ENCODE peak calls at places on chromosome 19, in ten cellular contexts. M is AG04450, P is foreskin keratinocyte, W is colonic mucosa, J is upper lobe of right lung, B is vagina, S is A549, D is pancreas, U is IMR-90, F is A673. A is an unnamed sample.

GRCh38 chr19:55083004-55083850 is 7.6 kb downstream of the EPS8L1 start:
- DNase-seq in M (no peak), S (no peak), J (no peak), B (no peak), D (no peak), F (no peak), P (no peak), W (no peak), U (no peak), A (no peak)

GRCh38 chr19:5352229-5352763 is 11.7 kb upstream of the PTPRS start:
- DNase-seq in S (peak; percentile 41), P (no peak), U (peak; percentile 15), J (no peak), M (no peak), D (no peak), W (no peak), F (peak; percentile 56), B (no peak), A (no peak)

GRCh38 chr19:1055886-1056620 is 10.9 kb upstream of the ARHGAP45 start:
- DNase-seq in U (no peak), J (no peak), W (no peak), P (no peak), D (no peak), M (no peak), B (no peak), S (no peak), F (no peak), A (no peak)

GRCh38 chr19:16261584-16262370 is 62.8 kb upstream of the KLF2 start:
- DNase-seq in S (no peak), F (no peak), W (no peak), D (no peak), U (no peak), M (no peak), P (no peak), B (no peak), J (no peak), A (no peak)

GRCh38 chr19:58097349-58097748 is 682 bp downstream of the ZSCAN18 start:
- DNase-seq in B (no peak), M (no peak), F (no peak), U (no peak), P (no peak), J (peak; percentile 54), S (no peak), D (no peak), W (no peak), A (no peak)

GRCh38 chr19:778910-779653 is 18.2 kb upstream of the PTBP1 start:
- DNase-seq in J (no peak), P (peak; percentile 96), S (peak; percentile 92), W (no peak), M (peak; percentile 85), D (no peak), B (no peak), U (peak; percentile 94), F (peak; percentile 68), A (peak; percentile 65)

GRCh38 chr19:3224346-3225325 is at the start of gene CELF5:
- DNase-seq in B (no peak), F (peak; percentile 73), M (no peak), D (peak; percentile 86), P (no peak), J (peak; percentile 73), U (no peak), W (peak; percentile 40), S (no peak), A (no peak)

GRCh38 chr19:3302755-3303154 is 63.6 kb upstream of the NFIC start:
- DNase-seq in B (no peak), F (peak; percentile 55), S (peak; percentile 68), D (no peak), U (no peak), J (no peak), P (no peak), M (no peak), W (no peak), A (no peak)

GRCh38 chr19:7874080-7874856 is at the start of gene PRR36:
- DNase-seq in U (no peak), P (no peak), F (peak; percentile 58), M (no peak), B (no peak), D (peak; percentile 84), W (no peak), S (peak; percentile 56), J (peak; percentile 89), A (no peak)

GRCh38 chr19:34173145-34173956 is 1.0 kb downstream of the LSM14A start:
- DNase-seq in J (no peak), W (peak; percentile 86), F (peak; percentile 25), P (peak; percentile 68), M (no peak), D (no peak), S (peak; percentile 69), B (no peak), U (peak; percentile 27), A (peak; percentile 16)

GRCh38 chr19:34180273-34180672 is 8.0 kb downstream of the LSM14A start:
- DNase-seq in M (no peak), D (no peak), U (no peak), W (no peak), F (no peak), P (no peak), B (no peak), S (no peak), J (no peak), A (no peak)

GRCh38 chr19:34179066-34179465 is 6.8 kb downstream of the LSM14A start:
- DNase-seq in P (no peak), J (no peak), D (no peak), B (no peak), U (no peak), F (no peak), W (no peak), S (no peak), M (no peak), A (no peak)

GRCh38 chr19:34178276-34178614 is 5.9 kb downstream of the LSM14A start:
- DNase-seq in U (no peak), W (no peak), P (no peak), J (no peak), F (no peak), M (no peak), B (no peak), S (no peak), D (no peak), A (no peak)

GRCh38 chr19:34176581-34176980 is 4.3 kb downstream of the LSM14A start:
- DNase-seq in S (no peak), M (no peak), F (no peak), U (no peak), B (no peak), P (no peak), D (no peak), W (no peak), J (no peak), A (no peak)
- H3K27ac ChIP-seq in S (no peak overlapping the region), M (no peak overlapping the region), F (no peak overlapping the region), U (no peak overlapping the region), B (no peak overlapping the region), P (no peak overlapping the region), D (no peak overlapping the region), W (no peak overlapping the region), J (no peak overlapping the region), A (no peak overlapping the region)

GRCh38 chr19:18152817-18153554 is at the start of gene PIK3R2:
- DNase-seq in D (peak; percentile 100), U (peak; percentile 98), B (no peak), J (peak; percentile 99), S (peak; percentile 97), M (peak; percentile 97), F (peak; percentile 99), P (peak; percentile 95), W (peak; percentile 100), A (peak; percentile 85)

GRCh38 chr19:18153555-18154134 is 682 bp downstream of the PIK3R2 start:
- DNase-seq in D (no peak), S (no peak), W (no peak), P (no peak), F (no peak), U (no peak), J (no peak), M (no peak), B (no peak), A (no peak)

GRCh38 chr19:18149596-18149975 is 3.4 kb upstream of the PIK3R2 start:
- DNase-seq in U (no peak), F (no peak), S (no peak), J (no peak), M (no peak), P (no peak), B (no peak), W (no peak), D (no peak), A (no peak)

GRCh38 chr19:18152444-18152816 is 533 bp upstream of the PIK3R2 start:
- DNase-seq in M (peak; percentile 95), B (no peak), D (peak; percentile 98), F (peak; percentile 98), S (peak; percentile 96), W (peak; percentile 99), U (peak; percentile 96), J (peak; percentile 96), P (peak; percentile 91), A (peak; percentile 49)

GRCh38 chr19:18150776-18151624 is 2.0 kb upstream of the PIK3R2 start:
- DNase-seq in D (no peak), S (no peak), U (no peak), W (no peak), B (no peak), P (no peak), M (no peak), F (no peak), J (no peak), A (no peak)
- H3K27ac ChIP-seq in D (no peak overlapping the region), S (peak overlapping the region; percentile 95), U (peak overlapping the region; percentile 88), W (no peak overlapping the region), B (no peak overlapping the region), P (no peak overlapping the region), M (peak overlapping the region; percentile 94), F (no peak overlapping the region), J (no peak overlapping the region), A (no peak overlapping the region)

GRCh38 chr19:41859213-41859617 is 840 bp upstream of the RPS19 start:
- DNase-seq in S (no peak), W (no peak), M (no peak), B (no peak), U (no peak), D (no peak), F (no peak), J (no peak), P (no peak), A (no peak)
- H3K27ac ChIP-seq in S (peak overlapping the region; percentile 81), W (peak overlapping the region; percentile 97), M (peak overlapping the region; percentile 95), B (no peak overlapping the region), U (peak overlapping the region; percentile 15), D (peak overlapping the region; percentile 95), F (peak overlapping the region; percentile 13), J (peak overlapping the region; percentile 44), P (no peak overlapping the region), A (peak overlapping the region; percentile 91)

DNA sequence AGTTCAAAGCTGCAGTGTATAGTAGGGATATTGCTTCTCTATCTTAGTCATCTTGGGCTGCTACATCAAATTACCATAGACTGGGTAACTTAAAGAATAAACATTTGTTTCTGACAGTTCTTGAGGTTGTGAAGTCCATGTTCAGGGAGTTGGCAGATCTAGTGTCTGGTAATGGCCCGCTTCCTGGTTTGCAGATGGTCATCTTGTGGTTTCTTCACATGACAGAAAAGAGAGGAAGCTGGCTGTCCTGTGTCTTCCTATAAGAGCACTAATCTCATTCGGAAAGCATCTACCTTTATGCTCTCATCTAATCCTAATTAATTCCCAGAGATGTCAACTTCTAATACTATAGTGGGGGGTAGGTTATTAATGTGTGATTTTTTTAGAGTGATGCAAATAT is 6.2 kb downstream of the ZNF763 start:
- DNase-seq in B (no peak), F (no peak), S (no peak), U (no peak), W (no peak), P (no peak), D (no peak), M (no peak), J (no peak), A (no peak)
- H3K27ac ChIP-seq in B (no peak overlapping the region), F (no peak overlapping the region), S (no peak overlapping the region), U (no peak overlapping the region), W (no peak overlapping the region), P (no peak overlapping the region), D (no peak overlapping the region), M (no peak overlapping the region), J (no peak overlapping the region), A (no peak overlapping the region)

GRCh38 chr19:30877591-30878230 is 471.5 kb downstream of the TSHZ3 start:
- DNase-seq in P (no peak), B (no peak), J (peak; percentile 56), S (no peak), M (no peak), W (no peak), U (no peak), D (no peak), F (no peak), A (no peak)
- H3K27ac ChIP-seq in P (no peak overlapping the region), B (no peak overlapping the region), J (no peak overlapping the region), S (no peak overlapping the region), M (no peak overlapping the region), W (no peak overlapping the region), U (no peak overlapping the region), D (no peak overlapping the region), F (no peak overlapping the region), A (no peak overlapping the region)